ENCODE peak calls at places on chromosomes 3 and 15, in nine cellular contexts. R is A549, G is MCF 10A, P is K562, Q is tibial nerve, F is right lobe of liver, N is nephron progenitor cell, W is activated B cell treated with CpG ODN at 0.5 μM for 24 hours, V is natural killer cell. U is an unnamed sample.

GRCh38 chr15:57640935-57641682 is 49.4 kb downstream of the MYZAP start:
- DNase-seq in R (peak; percentile 40), W (no peak), Q (no peak), G (peak; percentile 51), N (peak; percentile 30), F (no peak), V (no peak), P (peak; percentile 19), U (no peak)

GRCh38 chr15:95175914-95176658 is 944.7 kb downstream of the MCTP2 start:
- DNase-seq in W (no peak), P (no peak), V (no peak), Q (no peak), R (no peak), N (no peak), F (no peak), G (peak; percentile 86), U (no peak)

GRCh38 chr15:40103124-40103858 is 5.4 kb downstream of the BMF start:
- DNase-seq in N (peak; percentile 68), W (no peak), F (peak; percentile 89), Q (peak; percentile 48), R (no peak), V (no peak), G (peak; percentile 81), P (no peak), U (peak; percentile 98)

GRCh38 chr3:134803051-134803505 is 8.0 kb downstream of the EPHB1 start:
- DNase-seq in N (no peak), V (no peak), W (no peak), G (no peak), P (no peak), R (no peak), F (no peak), Q (no peak), U (no peak)

GRCh38 chr3:197878427-197878826 is 71.6 kb upstream of the RPL35A start:
- DNase-seq in W (no peak), P (no peak), V (no peak), R (no peak), G (no peak), F (no peak), Q (no peak), N (no peak), U (no peak)

GRCh38 chr3:194705227-194705626 is 19.5 kb downstream of the FAM43A start:
- DNase-seq in Q (no peak), R (no peak), W (no peak), G (no peak), F (no peak), P (no peak), N (no peak), V (no peak), U (no peak)

GRCh38 chr3:50370594-50370993 is 11.3 kb upstream of the TMEM115 start:
- DNase-seq in N (no peak), F (no peak), P (no peak), W (no peak), Q (no peak), G (peak; percentile 50), V (no peak), R (peak; percentile 45), U (no peak)

GRCh38 chr3:146559388-146559787 is 15.0 kb upstream of the PLSCR1 start:
- DNase-seq in P (no peak), N (no peak), G (no peak), R (no peak), W (no peak), F (no peak), V (no peak), Q (no peak), U (no peak)

GRCh38 chr15:75663931-75664421 is 16.3 kb downstream of the SNX33 start:
- DNase-seq in G (peak; percentile 49), V (no peak), N (no peak), F (peak; percentile 44), Q (no peak), W (no peak), R (no peak), P (no peak), U (no peak)

GRCh38 chr15:54082836-54083492 is 104.7 kb downstream of the UNC13C start:
- DNase-seq in N (peak; percentile 41), W (no peak), Q (no peak), F (no peak), G (peak; percentile 25), V (no peak), R (peak; percentile 3), P (peak; percentile 11), U (no peak)

GRCh38 chr3:103002447-103002846 is 567.6 kb downstream of the ZPLD1 start:
- DNase-seq in F (no peak), V (no peak), P (no peak), N (no peak), G (peak; percentile 13), W (no peak), Q (no peak), R (no peak), U (no peak)

GRCh38 chr3:19190136-19190535 is 41.8 kb downstream of the KCNH8 start:
- DNase-seq in N (no peak), P (no peak), W (no peak), R (no peak), F (no peak), Q (no peak), V (no peak), G (no peak), U (no peak)

GRCh38 chr3:88986834-88987233 is 120.6 kb upstream of the EPHA3 start:
- DNase-seq in V (no peak), N (no peak), G (peak; percentile 77), P (no peak), F (no peak), Q (no peak), W (no peak), R (no peak), U (no peak)

GRCh38 chr3:159928692-159929091 is 59.9 kb upstream of the IL12A start:
- DNase-seq in V (no peak), P (no peak), N (no peak), Q (no peak), F (no peak), W (no peak), R (peak; percentile 87), G (peak; percentile 86), U (no peak)

GRCh38 chr3:154801729-154802128 is 278.4 kb upstream of the MME start:
- DNase-seq in P (no peak), R (no peak), N (no peak), V (no peak), Q (no peak), G (no peak), W (no peak), F (no peak), U (no peak)

GRCh38 chr3:182139627-182140357 is 428.1 kb downstream of the SOX2 start:
- DNase-seq in Q (no peak), F (no peak), P (no peak), G (no peak), V (no peak), R (no peak), N (no peak), W (no peak), U (no peak)
- TF ChIP-seq CTCF in Q (no peak), F (no peak), P (no peak), G (no peak), V (no peak), R (no peak), N (peak; percentile 14), W (no peak), U (peak; percentile 32)

GRCh38 chr15:60735559-60736047 is 256.7 kb upstream of the ICE2 start:
- DNase-seq in R (no peak), N (no peak), G (no peak), F (no peak), P (no peak), W (no peak), V (no peak), Q (no peak), U (no peak)

GRCh38 chr15:60740231-60740630 is 261.3 kb upstream of the ICE2 start:
- DNase-seq in R (no peak), F (no peak), Q (no peak), V (no peak), W (no peak), P (no peak), G (no peak), N (no peak), U (no peak)

GRCh38 chr15:60734846-60735245 is 255.9 kb upstream of the ICE2 start:
- DNase-seq in R (no peak), V (no peak), F (no peak), W (no peak), G (no peak), P (no peak), Q (no peak), N (no peak), U (no peak)

GRCh38 chr15:60740787-60741354 is 261.9 kb upstream of the ICE2 start:
- DNase-seq in Q (no peak), V (peak; percentile 20), R (no peak), W (no peak), F (peak; percentile 23), N (no peak), G (peak; percentile 37), P (no peak), U (no peak)

DNA sequence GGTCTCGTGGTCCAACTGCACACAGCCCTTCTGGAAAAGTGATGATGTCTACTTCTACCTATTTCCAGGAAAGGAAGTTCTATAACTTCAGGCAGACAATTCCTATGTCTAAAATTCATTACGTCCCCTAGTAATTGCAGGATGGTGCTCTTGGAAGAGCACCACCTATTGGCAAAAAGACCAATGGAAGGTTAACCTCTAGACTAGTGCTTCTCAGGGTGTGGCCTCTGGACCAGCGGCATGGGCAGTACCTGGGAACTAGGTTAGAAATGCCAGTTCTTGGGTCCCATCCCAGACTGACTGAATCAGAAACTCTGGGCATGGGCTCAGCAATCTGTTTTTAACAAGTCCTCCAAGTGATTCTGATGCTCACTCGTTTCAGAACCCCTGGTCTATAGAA is 258.3 kb upstream of the ICE2 start:
- DNase-seq in R (no peak), W (no peak), P (peak; percentile 11), N (no peak), Q (no peak), F (no peak), G (no peak), V (no peak), U (no peak)
- TF ChIP-seq CTCF in R (no peak), W (no peak), P (peak; percentile 31), N (no peak), Q (no peak), F (peak; percentile 15), G (no peak), V (no peak), U (peak; percentile 22)

GRCh38 chr3:66501483-66502266 is 853 bp upstream of the LRIG1 start:
- DNase-seq in G (no peak), R (no peak), Q (no peak), W (no peak), N (no peak), P (no peak), V (no peak), F (peak; percentile 28), U (no peak)
- TF ChIP-seq CTCF in G (no peak), R (no peak), Q (no peak), W (no peak), N (no peak), P (no peak), V (no peak), F (no peak), U (no peak)

GRCh38 chr3:12727481-12727880 is 31.6 kb downstream of the TMEM40 start:
- DNase-seq in G (no peak), V (no peak), F (no peak), W (no peak), N (no peak), P (no peak), R (no peak), Q (no peak), U (no peak)
- TF ChIP-seq CTCF in G (no peak), V (no peak), F (no peak), W (no peak), N (no peak), P (no peak), R (no peak), Q (no peak), U (no peak)

U was measured in chondrocyte.